ENCODE peak calls at places on chromosomes 13 and 19, in five cellular contexts. V, Q, S, B and D are unnamed samples.
A peak's percentile ranks its signal among the peaks of the same experiment; 100 is the strongest.

GRCh38 chr13:90305796-90306195 is 1041.7 kb upstream of the MIR17HG start:
- DNase-seq in V (no peak), B (no peak), Q (no peak), S (no peak), D (no peak)

GRCh38 chr19:16594131-16594586 is 21.9 kb upstream of the SLC35E1 start:
- DNase-seq in V (no peak), B (no peak), Q (no peak), S (no peak), D (no peak)

GRCh38 chr19:33177417-33177976 is 16.6 kb upstream of the LRP3 start:
- DNase-seq in V (no peak), B (no peak), Q (no peak), S (peak; percentile 79), D (peak; percentile 72)

GRCh38 chr19:12801466-12802266 is at the start of the genes PRDX2 and THSD8:
- DNase-seq in V (peak; percentile 63), S (peak; percentile 84), B (peak; percentile 80), Q (peak; percentile 84), D (peak; percentile 71)

GRCh38 chr13:109412232-109412935 is 374.0 kb downstream of the IRS2 start:
- DNase-seq in S (peak; percentile 66), V (peak; percentile 35), Q (no peak), B (peak; percentile 49), D (peak; percentile 0)

GRCh38 chr19:48638831-48639381 is 1.7 kb upstream of the DBP start:
- DNase-seq in V (no peak), S (no peak), B (no peak), Q (peak; percentile 64), D (no peak)

GRCh38 chr19:9309974-9310446 is 372 bp upstream of the ZNF699 start:
- DNase-seq in Q (no peak), V (peak; percentile 86), S (no peak), B (peak; percentile 93), D (peak; percentile 77)

GRCh38 chr13:40776232-40776631 is 5.2 kb upstream of the MRPS31 start:
- DNase-seq in V (no peak), Q (no peak), B (no peak), S (no peak), D (no peak)

GRCh38 chr13:64314286-64314685 is 2898.6 kb upstream of the PCDH20 start:
- DNase-seq in V (no peak), B (peak; percentile 33), Q (no peak), S (no peak), D (no peak)

GRCh38 chr13:66425741-66426140 is 804.4 kb downstream of the PCDH9 start:
- DNase-seq in V (no peak), S (no peak), Q (no peak), B (peak; percentile 25), D (no peak)

GRCh38 chr13:100175803-100176182 is 86.9 kb downstream of the PCCA start:
- DNase-seq in V (no peak), Q (no peak), B (no peak), S (no peak), D (no peak)

GRCh38 chr13:49629947-49630346 is 1.6 kb downstream of the ARL11 start:
- DNase-seq in V (no peak), S (no peak), B (no peak), Q (no peak), D (no peak)

GRCh38 chr19:7288977-7289376 is 5.2 kb downstream of the INSR start:
- DNase-seq in V (no peak), Q (no peak), B (no peak), S (no peak), D (no peak)

GRCh38 chr19:4369109-4369887 is 25.9 kb downstream of the MPND start:
- DNase-seq in V (peak; percentile 31), B (no peak), S (no peak), Q (peak; percentile 39), D (peak; percentile 38)

GRCh38 chr13:97266328-97266727 is 44.2 kb downstream of the MBNL2 start:
- DNase-seq in B (no peak), Q (no peak), V (no peak), S (no peak), D (no peak)

GRCh38 chr19:530133-531008 is 1.2 kb upstream of the CDC34 start:
- DNase-seq in Q (no peak), B (no peak), V (no peak), S (no peak), D (no peak)

GRCh38 chr13:50033696-50034095 is 18.5 kb downstream of the KCNRG start:
- DNase-seq in B (peak; percentile 54), S (no peak), V (peak; percentile 81), Q (no peak), D (no peak)

GRCh38 chr19:30406220-30406944 is 34.2 kb downstream of the ZNF536 start:
- DNase-seq in S (no peak), Q (peak; percentile 19), B (no peak), V (peak; percentile 61), D (no peak)

GRCh38 chr19:38706792-38707511 is 37.3 kb downstream of the CAPN12 start:
- DNase-seq in V (no peak), Q (no peak), S (no peak), B (no peak), D (peak; percentile 34)

GRCh38 chr19:50967924-50968708 is 1.3 kb downstream of the KLK6 start:
- DNase-seq in V (no peak), S (no peak), Q (no peak), B (no peak), D (peak; percentile 67)

GRCh38 chr13:48775285-48775684 is 121.6 kb downstream of the CYSLTR2 start:
- DNase-seq in S (no peak), V (peak; percentile 75), B (no peak), Q (no peak), D (no peak)

GRCh38 chr19:50501568-50502475 is 9.2 kb downstream of the JOSD2 start:
- DNase-seq in V (no peak), S (no peak), Q (no peak), B (no peak), D (no peak)

GRCh38 chr13:50643055-50643454 is 200.4 kb downstream of the DLEU7 start:
- DNase-seq in B (no peak), Q (no peak), V (no peak), S (no peak), D (no peak)

GRCh38 chr13:32585625-32586021 is 629 bp upstream of the PDS5B start:
- DNase-seq in V (peak; percentile 62), S (no peak), Q (peak; percentile 26), B (no peak), D (peak; percentile 1)

GRCh38 chr19:46353730-46354528 is 7.0 kb downstream of the PPP5C start:
- DNase-seq in Q (peak; percentile 58), V (no peak), S (no peak), B (no peak), D (no peak)

GRCh38 chr19:24101459-24102122 is 14.6 kb downstream of the ZNF254 start:
- DNase-seq in B (peak; percentile 26), Q (no peak), V (no peak), S (no peak), D (no peak)
- TF ChIP-seq CTCF in B (no peak), Q (no peak), V (no peak), S (no peak), D (no peak)

GRCh38 chr13:42832341-42833153 is 51.2 kb downstream of the FAM216B start:
- DNase-seq in Q (peak; percentile 12), B (peak; percentile 89), V (peak; percentile 96), S (no peak), D (no peak)

GRCh38 chr13:42835012-42835411 is 53.6 kb downstream of the FAM216B start:
- DNase-seq in Q (no peak), V (no peak), S (no peak), B (no peak), D (no peak)

DNA sequence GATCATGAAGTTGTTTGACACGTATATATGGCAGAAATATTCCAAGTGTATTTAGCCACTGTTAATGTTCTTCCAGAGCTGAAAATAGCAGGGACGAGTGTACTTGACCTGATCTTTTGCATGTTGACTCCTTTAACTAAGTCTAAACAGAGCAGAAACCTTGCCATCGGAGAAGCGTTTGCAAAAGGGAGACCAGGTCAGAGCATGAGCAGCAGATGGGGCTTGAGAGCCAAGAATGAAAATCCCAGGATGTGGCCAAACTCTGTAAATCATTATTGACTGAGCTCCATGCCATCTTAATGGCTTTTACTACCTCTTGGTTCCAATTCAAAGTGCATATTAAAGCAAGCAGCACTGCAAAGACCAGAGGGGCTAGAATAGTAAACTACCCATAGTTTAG is 55.5 kb downstream of the FAM216B start:
- DNase-seq in S (no peak), V (peak; percentile 74), Q (peak; percentile 34), B (peak; percentile 78), D (peak; percentile 24)
- TF ChIP-seq CTCF in S (no peak), V (peak; percentile 47), Q (no peak), B (peak; percentile 59), D (no peak)

GRCh38 chr19:55080915-55081772 is 5.5 kb downstream of the EPS8L1 start:
- DNase-seq in S (peak; percentile 82), Q (peak; percentile 77), V (peak; percentile 36), B (peak; percentile 70), D (no peak)
- TF ChIP-seq CTCF in S (no peak), Q (no peak), V (no peak), B (no peak), D (no peak)

GRCh38 chr19:5564930-5565329 is 2.8 kb downstream of the TINCR start:
- DNase-seq in B (no peak), S (no peak), Q (no peak), V (no peak), D (no peak)

GRCh38 chr19:5563941-5564612 is 3.7 kb downstream of the TINCR start:
- DNase-seq in B (peak; percentile 23), S (no peak), Q (no peak), V (no peak), D (peak; percentile 12)

GRCh38 chr19:5561559-5561958 is 6.2 kb downstream of the TINCR start:
- DNase-seq in S (no peak), B (no peak), V (no peak), Q (no peak), D (no peak)

GRCh38 chr19:5562280-5562679 is 5.5 kb downstream of the TINCR start:
- DNase-seq in Q (no peak), S (no peak), B (no peak), V (no peak), D (no peak)

DNA sequence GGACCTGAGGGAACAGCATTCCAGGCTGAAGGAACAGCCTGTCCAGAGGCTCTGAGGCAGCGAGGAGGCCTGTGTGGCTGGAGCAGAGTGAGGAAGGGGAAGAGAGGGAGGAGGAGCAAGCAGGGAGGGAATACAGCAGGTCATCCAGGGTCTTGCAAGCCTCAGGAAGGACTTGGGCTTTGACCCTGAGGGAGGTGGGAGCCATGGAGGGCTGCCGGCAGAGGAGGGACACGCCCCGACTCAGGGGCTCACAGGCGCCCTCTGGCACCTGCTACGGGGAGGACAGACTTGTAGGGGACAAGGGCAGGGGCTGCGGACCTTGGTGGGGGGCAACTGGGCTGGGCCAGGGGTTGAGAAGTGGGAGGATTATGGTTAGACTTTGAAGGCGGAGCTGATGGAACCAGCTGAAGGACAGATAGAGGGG is 4.7 kb downstream of the TINCR start:
- DNase-seq in S (no peak), V (no peak), B (no peak), Q (no peak), D (no peak)
- TF ChIP-seq CTCF in S (no peak), V (no peak), B (no peak), Q (no peak), D (no peak)

DNA sequence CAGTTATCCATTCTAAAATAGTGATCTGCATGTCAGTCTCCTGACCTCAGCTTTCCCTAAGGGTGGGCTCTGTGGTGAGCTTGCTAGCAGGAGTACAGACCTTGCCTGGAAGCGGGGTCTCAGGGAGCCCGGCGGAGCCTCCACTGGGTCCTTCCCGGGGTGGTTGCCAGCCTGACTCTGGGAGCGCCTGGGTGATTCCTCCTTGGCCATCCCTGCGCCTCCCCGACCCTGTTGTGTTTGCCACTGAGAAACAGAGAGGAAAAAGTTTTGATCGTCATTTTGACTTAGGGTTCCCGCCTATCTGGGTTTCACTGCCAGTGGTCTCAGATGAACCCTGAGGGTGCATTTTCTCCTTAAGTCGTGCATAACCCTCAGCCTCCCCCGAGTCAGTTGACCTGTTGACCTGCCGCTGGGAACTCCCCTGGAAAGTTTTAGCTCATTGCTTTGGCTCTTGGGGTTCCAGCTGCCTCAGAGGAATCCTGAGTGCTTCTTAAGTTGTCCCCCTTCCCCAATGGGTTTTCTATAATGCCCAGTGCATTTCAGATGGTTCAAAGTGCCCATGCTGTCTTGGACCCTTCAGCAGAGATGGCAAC is 117.8 kb downstream of the RAB20 start:
- DNase-seq in S (no peak), V (no peak), Q (no peak), B (no peak), D (no peak)
- TF ChIP-seq CTCF in S (no peak), V (no peak), Q (no peak), B (no peak), D (no peak)